ENCODE peak calls at places on chromosomes 11 and 22, in ten cellular contexts. V, K, D, H, N, W, R, Q, U and P are unnamed samples.

GRCh38 chr11:110168404-110168803 is 75.2 kb downstream of the ZC3H12C start:
- DNase-seq in V (no peak), K (no peak), D (no peak), H (no peak), N (no peak), W (no peak), R (no peak), Q (no peak), U (no peak), P (no peak)

GRCh38 chr11:10634407-10634806 is 59.1 kb downstream of the IRAG1 start:
- DNase-seq in V (no peak), K (no peak), D (no peak), H (no peak), N (no peak), W (no peak), R (no peak), Q (no peak), U (no peak), P (no peak)

GRCh38 chr11:11969380-11970215 is 38.8 kb downstream of the DKK3 start:
- DNase-seq in V (no peak), K (no peak), D (no peak), H (peak), N (peak), W (no peak), R (no peak), Q (no peak), U (no peak), P (no peak)

GRCh38 chr11:122468965-122469364 is 186.6 kb upstream of the UBASH3B start:
- DNase-seq in V (no peak), K (no peak), D (no peak), H (no peak), N (no peak), W (no peak), R (no peak), Q (no peak), U (no peak), P (no peak)

GRCh38 chr11:116164843-116165242 is 607.9 kb downstream of the BUD13 start:
- DNase-seq in V (no peak), K (no peak), D (no peak), H (no peak), N (no peak), W (no peak), R (peak), Q (peak), U (no peak), P (no peak)

GRCh38 chr11:126538071-126538470 is 182.6 kb downstream of the ST3GAL4 start:
- DNase-seq in V (no peak), K (no peak), D (no peak), H (no peak), N (peak), W (no peak), R (no peak), Q (no peak), U (no peak), P (no peak)

GRCh38 chr11:121654506-121655480 is 202.0 kb upstream of the SORL1-AS1 start:
- DNase-seq in V (no peak), K (no peak), D (no peak), H (no peak), N (peak), W (no peak), R (no peak), Q (no peak), U (peak), P (peak)

GRCh38 chr22:37303821-37304274 is 21.5 kb downstream of the CYTH4 start:
- DNase-seq in V (no peak), K (peak), D (no peak), H (no peak), N (peak), W (peak), R (peak), Q (no peak), U (peak), P (peak)

GRCh38 chr11:12019337-12019736 is 10.9 kb upstream of the DKK3 start:
- DNase-seq in V (no peak), K (peak), D (peak), H (peak), N (peak), W (no peak), R (no peak), Q (no peak), U (peak), P (no peak)

GRCh38 chr11:64285885-64286800 is 495 bp downstream of the GPR137 start:
- DNase-seq in V (peak), K (no peak), D (no peak), H (no peak), N (no peak), W (peak), R (no peak), Q (no peak), U (no peak), P (no peak)
- TF ChIP-seq CTCF in V (no peak), K (no peak), D (no peak), H (no peak), N (no peak), W (peak), R (no peak), Q (no peak), U (peak), P (no peak)

DNA sequence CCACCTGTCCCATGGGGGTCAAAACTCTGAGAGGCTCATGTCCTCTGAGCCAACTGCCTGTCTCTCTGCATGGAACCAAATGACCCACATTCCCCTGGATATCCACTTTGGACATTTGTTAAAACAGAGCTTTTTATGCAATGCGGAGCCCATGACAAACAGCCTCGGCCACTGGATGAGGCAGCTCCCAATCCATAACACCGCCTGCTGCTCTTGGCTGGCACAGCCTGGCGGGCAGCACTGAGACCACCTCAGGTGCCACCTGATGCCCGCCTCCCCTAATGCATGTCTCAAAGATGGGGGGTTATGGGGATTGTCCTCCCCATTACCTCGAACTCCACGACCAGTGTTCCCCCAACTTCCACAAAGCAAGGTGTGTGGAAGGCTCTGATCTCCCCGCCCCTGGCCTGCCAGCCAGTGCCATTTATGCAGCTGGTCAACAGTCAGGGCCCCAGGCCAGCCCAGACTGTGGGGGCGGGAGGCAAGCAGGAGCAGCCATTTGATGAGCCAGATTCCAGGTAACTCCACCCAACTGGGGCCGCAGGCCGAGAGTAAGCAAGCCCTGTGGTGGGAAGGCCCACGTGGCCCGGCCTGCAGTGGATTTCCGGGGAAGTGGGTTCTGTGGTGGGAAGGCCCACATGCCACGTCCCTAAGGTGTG is 84.2 kb downstream of the PHF21B start:
- DNase-seq in V (no peak), K (no peak), D (no peak), H (no peak), N (no peak), W (no peak), R (no peak), Q (no peak), U (no peak), P (no peak)
- TF ChIP-seq CTCF in V (no peak), K (no peak), D (no peak), H (no peak), N (no peak), W (no peak), R (no peak), Q (no peak), U (no peak), P (no peak)

GRCh38 chr11:1532606-1533341 is 39.3 kb downstream of the DUSP8 start:
- DNase-seq in V (no peak), K (peak), D (no peak), H (no peak), N (peak), W (no peak), R (no peak), Q (no peak), U (no peak), P (peak)
- TF ChIP-seq CTCF in V (no peak), K (no peak), D (no peak), H (no peak), N (no peak), W (no peak), R (no peak), Q (no peak), U (no peak), P (no peak)

GRCh38 chr11:118264568-118265470 is 722 bp upstream of the MPZL2 start:
- DNase-seq in V (no peak), K (no peak), D (no peak), H (no peak), N (no peak), W (peak), R (no peak), Q (no peak), U (no peak), P (no peak)

GRCh38 chr11:118263109-118263508 is 988 bp downstream of the MPZL2 start:
- DNase-seq in V (no peak), K (no peak), D (no peak), H (no peak), N (no peak), W (no peak), R (no peak), Q (no peak), U (no peak), P (no peak)

GRCh38 chr11:118265954-118266353 is 1.9 kb upstream of the MPZL2 start:
- DNase-seq in V (no peak), K (no peak), D (no peak), H (peak), N (no peak), W (peak), R (peak), Q (no peak), U (no peak), P (no peak)

GRCh38 chr11:118267486-118267885 is 3.4 kb upstream of the MPZL2 start:
- DNase-seq in V (no peak), K (no peak), D (no peak), H (no peak), N (no peak), W (peak), R (no peak), Q (no peak), U (no peak), P (peak)

GRCh38 chr11:118263694-118264567 is at the start of gene MPZL2:
- DNase-seq in V (no peak), K (no peak), D (no peak), H (peak), N (peak), W (peak), R (peak), Q (no peak), U (no peak), P (peak)
- TF ChIP-seq CTCF in V (no peak), K (no peak), D (no peak), H (no peak), N (no peak), W (no peak), R (no peak), Q (no peak), U (no peak), P (peak)

GRCh38 chr11:103862827-103863213 is 173.6 kb upstream of the DDI1 start:
- DNase-seq in V (no peak), K (no peak), D (no peak), H (no peak), N (no peak), W (no peak), R (no peak), Q (no peak), U (no peak), P (no peak)
- TF ChIP-seq CTCF in V (no peak), K (no peak), D (no peak), H (no peak), N (no peak), W (no peak), R (no peak), Q (no peak), U (no peak), P (no peak)

GRCh38 chr11:70942593-70942992 is 309.8 kb downstream of the SHANK2 start:
- DNase-seq in V (no peak), K (no peak), D (peak), H (no peak), N (peak), W (peak), R (no peak), Q (no peak), U (peak), P (no peak)
- TF ChIP-seq CTCF in V (no peak), K (peak), D (peak), H (no peak), N (no peak), W (peak), R (no peak), Q (peak), U (peak), P (no peak)

GRCh38 chr11:76380977-76381719 is at the start of the genes GVQW3 and THAP12:
- DNase-seq in V (peak), K (peak), D (peak), H (peak), N (peak), W (peak), R (peak), Q (peak), U (peak), P (peak)
- TF ChIP-seq CTCF in V (no peak), K (no peak), D (no peak), H (no peak), N (no peak), W (peak), R (no peak), Q (peak), U (no peak), P (peak)

GRCh38 chr22:50236731-50237409 is 8.0 kb downstream of the TUBGCP6 start:
- DNase-seq in V (no peak), K (peak), D (no peak), H (no peak), N (peak), W (no peak), R (no peak), Q (no peak), U (peak), P (no peak)
- TF ChIP-seq CTCF in V (no peak), K (peak), D (peak), H (no peak), N (peak), W (peak), R (no peak), Q (peak), U (peak), P (peak)

DNA sequence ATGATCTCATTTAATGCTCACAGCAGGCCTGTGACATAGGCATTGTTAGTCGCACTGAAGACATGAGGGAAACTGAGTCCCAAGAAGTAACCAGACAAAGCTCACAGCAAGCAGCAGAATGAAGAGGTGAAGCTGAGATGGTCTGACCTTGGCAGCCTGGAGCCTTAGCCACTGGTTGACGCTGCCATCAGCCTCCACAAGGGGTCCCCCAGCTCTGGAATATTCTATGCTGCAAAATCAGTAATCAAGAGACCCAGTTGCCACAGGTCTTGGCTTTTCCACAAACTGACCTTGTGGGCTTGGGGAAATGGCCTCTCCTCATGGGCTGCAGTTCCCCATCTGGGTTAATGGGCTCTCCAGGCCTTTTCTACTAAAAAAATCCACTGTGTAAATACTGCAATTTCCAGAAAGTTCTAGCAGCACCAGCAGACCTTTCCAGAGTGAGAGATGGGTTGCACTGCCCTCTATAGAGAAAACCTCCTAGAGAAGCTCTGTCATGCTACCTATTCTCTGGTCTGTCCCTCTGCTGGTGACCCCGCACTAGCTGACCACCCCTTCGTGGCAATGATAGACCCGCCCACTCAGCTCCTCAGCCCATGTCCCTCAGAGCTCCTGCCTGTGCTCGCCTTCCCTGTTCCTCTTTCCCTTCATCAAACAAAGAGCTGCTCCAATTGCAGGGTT is 22.6 kb upstream of the ISX start:
- DNase-seq in V (no peak), K (no peak), D (no peak), H (no peak), N (no peak), W (peak), R (no peak), Q (no peak), U (no peak), P (peak)
- TF ChIP-seq CTCF in V (no peak), K (no peak), D (no peak), H (no peak), N (peak), W (no peak), R (no peak), Q (no peak), U (no peak), P (no peak)

GRCh38 chr11:92387882-92388281 is 163.3 kb downstream of the FAT3 start:
- DNase-seq in V (no peak), K (no peak), D (no peak), H (no peak), N (no peak), W (no peak), R (no peak), Q (no peak), U (no peak), P (no peak)
- TF ChIP-seq CTCF in V (no peak), K (no peak), D (no peak), H (no peak), N (no peak), W (no peak), R (no peak), Q (no peak), U (no peak), P (no peak)